ENCODE peak calls at places on chromosomes 6 and 20, in six cellular contexts. F is heart right ventricle, T is fibroblast of lung, P is BE2C, N is cardiac fibroblast, O is choroid plexus epithelial cell. I is an unnamed sample.

GRCh38 chr6:73354389-73354651 is 244 bp upstream of the DPPA5 start:
- DNase-seq in F (no peak), T (no peak), P (no peak), N (no peak), O (no peak), I (no peak)

GRCh38 chr6:137581019-137581707 is 87.0 kb upstream of the OLIG3 start:
- DNase-seq in F (no peak), T (no peak), P (no peak), N (no peak), O (no peak), I (no peak)

GRCh38 chr20:49880177-49880576 is 35.2 kb downstream of the SPATA2 start:
- DNase-seq in F (no peak), T (peak), P (no peak), N (peak), O (peak), I (no peak)

GRCh38 chr6:150183105-150183504 is 40.3 kb downstream of the PPP1R14C start:
- DNase-seq in F (no peak), T (no peak), P (no peak), N (no peak), O (no peak), I (no peak)

GRCh38 chr6:4518506-4518905 is 257.7 kb upstream of the CDYL start:
- DNase-seq in F (no peak), T (peak), P (no peak), N (peak), O (peak), I (peak)

GRCh38 chr20:17843246-17844132 is 125.1 kb downstream of the SNX5 start:
- DNase-seq in F (peak), T (peak), P (no peak), N (peak), O (peak), I (peak)

GRCh38 chr20:59055302-59055701 is 12.7 kb upstream of the PRELID3B start:
- DNase-seq in F (no peak), T (peak), P (no peak), N (peak), O (peak), I (peak)

GRCh38 chr20:63100401-63100925 is 93.7 kb upstream of the BHLHE23 start:
- DNase-seq in F (peak), T (no peak), P (peak), N (no peak), O (no peak), I (no peak)

GRCh38 chr6:133837801-133838349 is 51.0 kb upstream of the TCF21 start:
- DNase-seq in F (peak), T (no peak), P (peak), N (peak), O (peak), I (peak)

GRCh38 chr6:111199935-111200822 is 112.9 kb downstream of the SLC16A10 start:
- DNase-seq in F (no peak), T (no peak), P (no peak), N (no peak), O (no peak), I (no peak)

GRCh38 chr20:18001131-18001921 is 32.5 kb downstream of the MGME1 start:
- DNase-seq in F (peak), T (peak), P (no peak), N (peak), O (peak), I (peak)

GRCh38 chr6:84227044-84227433 is 404 bp downstream of the CEP162 start:
- DNase-seq in F (no peak), T (no peak), P (no peak), N (no peak), O (no peak), I (no peak)

GRCh38 chr6:99609839-99610489 is 3.3 kb downstream of the PRDM13 start:
- DNase-seq in F (no peak), T (no peak), P (no peak), N (no peak), O (no peak), I (no peak)

GRCh38 chr6:25942561-25943147 is 12.2 kb upstream of the SLC17A2 start:
- DNase-seq in F (no peak), T (peak), P (no peak), N (peak), O (peak), I (peak)

GRCh38 chr6:139979021-139979721 is 604.7 kb upstream of the CITED2 start:
- DNase-seq in F (peak), T (no peak), P (no peak), N (no peak), O (no peak), I (no peak)

GRCh38 chr6:6858533-6858982 is 249.2 kb upstream of the RREB1 start:
- DNase-seq in F (no peak), T (no peak), P (no peak), N (no peak), O (no peak), I (no peak)

DNA sequence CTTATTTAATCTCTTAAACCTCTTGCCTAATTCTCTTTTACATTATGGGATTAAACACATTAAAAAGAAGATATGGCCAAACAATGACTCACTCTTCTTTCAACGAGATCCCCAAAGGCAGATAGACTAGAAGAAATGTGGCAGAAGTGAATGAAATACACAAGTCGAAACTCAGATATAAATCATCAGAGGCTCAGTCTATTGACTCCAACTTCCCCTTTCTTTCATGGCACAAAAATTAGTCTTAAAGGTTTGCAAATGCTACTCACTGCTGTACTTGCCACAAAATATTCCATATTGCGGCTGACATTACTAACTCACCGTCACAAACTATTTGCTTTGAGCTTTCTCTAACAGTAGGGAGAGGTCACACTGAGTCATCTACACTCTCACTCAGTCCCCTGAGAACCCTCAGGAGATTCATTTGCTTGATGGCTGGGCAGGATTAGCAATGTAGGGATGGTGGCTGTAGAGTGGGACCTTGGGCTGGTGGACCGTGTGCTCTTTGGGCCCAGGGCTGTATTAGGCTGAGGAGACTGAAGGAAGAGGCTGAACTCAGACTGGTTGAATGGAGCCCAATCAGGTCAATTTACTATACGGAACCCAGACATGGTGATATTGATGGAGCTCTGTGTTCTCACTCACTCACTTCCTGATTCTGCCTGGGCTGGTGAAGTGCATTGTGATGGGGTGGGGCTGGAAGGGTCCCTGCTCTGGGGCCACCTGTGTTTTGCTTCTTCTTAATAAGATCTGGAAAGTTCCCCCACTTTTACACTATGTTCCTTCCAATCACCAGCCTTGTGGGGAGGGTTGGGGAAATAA is 42.8 kb upstream of the UBR2 start:
- DNase-seq in F (no peak), T (peak), P (no peak), N (no peak), O (peak), I (peak)
- TF ChIP-seq CTCF in F (no peak), T (no peak), P (no peak), N (no peak), O (no peak), I (no peak)

DNA sequence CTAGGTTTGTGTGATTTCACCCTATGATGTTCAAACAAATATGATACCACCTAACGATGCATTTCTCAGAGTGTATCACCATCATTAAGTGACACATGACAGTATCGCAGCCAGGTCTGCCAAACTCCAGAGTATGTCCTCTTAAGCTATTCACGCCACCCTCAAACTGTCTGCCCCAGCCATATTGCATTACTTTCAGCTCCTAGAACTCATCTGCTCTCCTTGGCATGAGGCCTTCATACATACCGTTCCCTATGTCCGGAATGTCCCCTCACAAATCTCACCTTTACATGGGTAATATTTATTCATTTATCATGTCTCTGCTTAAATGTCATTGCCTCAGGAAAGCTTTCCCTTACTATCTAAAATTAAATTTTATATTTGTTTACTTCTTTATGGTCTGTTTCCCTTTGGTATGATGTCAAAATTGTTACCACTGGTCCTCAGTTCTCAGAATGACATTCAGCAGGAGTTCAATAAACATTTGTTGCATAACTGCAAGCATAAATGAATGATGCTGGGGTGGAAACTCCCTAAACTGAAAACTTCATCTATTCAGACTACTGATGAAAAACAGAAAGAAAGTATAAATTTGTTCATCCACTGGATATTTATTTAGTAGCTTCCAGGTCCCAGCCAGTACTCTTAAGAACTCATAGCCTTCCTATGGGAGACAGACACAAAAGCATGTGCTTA is 3.2 kb downstream of the SESN1 start:
- DNase-seq in F (no peak), T (no peak), P (no peak), N (no peak), O (peak), I (no peak)
- H3K4me3 ChIP-seq in F (peak), T (no peak), P (no peak), N (no peak), O (no peak), I (no peak)

GRCh38 chr6:3147914-3148757 is 9.2 kb downstream of the TUBB2A start:
- DNase-seq in F (no peak), T (no peak), P (no peak), N (no peak), O (no peak), I (no peak)
- TF ChIP-seq CTCF in F (no peak), T (no peak), P (peak), N (no peak), O (peak), I (peak)

GRCh38 chr6:77764364-77764763 is 111.5 kb downstream of the MEI4 start:
- DNase-seq in F (no peak), T (no peak), P (no peak), N (no peak), O (no peak), I (no peak)

GRCh38 chr6:77762386-77762785 is 109.5 kb downstream of the MEI4 start:
- DNase-seq in F (no peak), T (no peak), P (no peak), N (no peak), O (no peak), I (no peak)

DNA sequence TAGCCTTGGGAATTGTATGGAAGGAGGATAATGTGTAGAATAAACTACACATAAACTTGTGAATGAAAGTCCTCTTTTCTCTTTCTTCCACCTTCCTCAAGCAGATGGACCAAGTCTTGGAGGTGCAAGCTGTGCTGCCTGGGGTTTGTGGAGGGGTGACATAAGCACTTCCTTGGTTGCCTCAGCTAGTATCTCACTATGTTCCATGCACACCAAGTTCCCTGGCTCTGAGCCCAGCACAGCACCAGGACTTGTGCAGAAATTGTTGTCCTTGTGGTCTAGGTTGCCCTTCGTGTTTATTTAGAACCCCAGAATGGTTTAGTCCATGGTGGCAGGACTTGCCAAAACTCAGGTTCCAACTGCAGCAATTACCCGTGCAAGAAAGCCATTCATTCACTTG is 110.3 kb downstream of the MEI4 start:
- DNase-seq in F (no peak), T (no peak), P (no peak), N (no peak), O (no peak), I (no peak)
- H3K4me3 ChIP-seq in F (no peak), T (no peak), P (no peak), N (no peak), O (no peak), I (no peak)

GRCh38 chr6:28896505-28897392 is 27.0 kb downstream of the TRIM27 start:
- DNase-seq in F (peak), T (peak), P (peak), N (peak), O (peak), I (peak)
- TF ChIP-seq CTCF in F (no peak), T (peak), P (peak), N (peak), O (peak), I (peak)

DNA sequence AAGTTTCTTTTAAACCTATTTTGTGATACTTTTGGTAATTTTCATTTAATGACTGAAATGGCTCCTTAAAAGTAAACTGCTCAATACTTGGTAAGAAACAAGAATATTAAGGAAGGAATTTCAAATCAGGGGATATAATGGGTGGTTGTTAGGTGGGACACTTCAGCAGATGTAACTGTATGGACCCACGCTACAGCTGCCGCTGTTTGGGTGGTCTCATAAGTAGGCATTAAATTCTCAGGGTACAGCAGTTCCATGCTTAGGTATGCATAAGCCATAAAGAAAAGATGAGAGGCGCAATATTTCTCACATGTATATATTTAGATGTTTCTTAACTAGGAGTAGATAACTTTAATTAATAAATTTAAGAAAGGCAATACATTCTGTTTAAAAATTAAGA is 35.0 kb downstream of the COL19A1 start:
- DNase-seq in F (no peak), T (no peak), P (no peak), N (no peak), O (no peak), I (no peak)
- H3K4me3 ChIP-seq in F (no peak), T (no peak), P (no peak), N (no peak), O (no peak), I (no peak)

GRCh38 chr6:94254689-94255088 is 835.3 kb upstream of the EPHA7 start:
- DNase-seq in F (no peak), T (peak), P (no peak), N (peak), O (peak), I (peak)
- TF ChIP-seq CTCF in F (no peak), T (no peak), P (peak), N (peak), O (peak), I (peak)

GRCh38 chr6:39812853-39813533 is 20.8 kb downstream of the DAAM2 start:
- DNase-seq in F (no peak), T (peak), P (no peak), N (peak), O (peak), I (peak)
- H3K4me3 ChIP-seq in F (no peak), T (no peak), P (no peak), N (no peak), O (no peak), I (no peak)

GRCh38 chr6:33490198-33490597 is 35.8 kb downstream of the ZBTB9 start:
- DNase-seq in F (no peak), T (no peak), P (no peak), N (no peak), O (no peak), I (no peak)

GRCh38 chr6:33492093-33492492 is 37.7 kb downstream of the ZBTB9 start:
- DNase-seq in F (no peak), T (no peak), P (no peak), N (no peak), O (no peak), I (no peak)

DNA sequence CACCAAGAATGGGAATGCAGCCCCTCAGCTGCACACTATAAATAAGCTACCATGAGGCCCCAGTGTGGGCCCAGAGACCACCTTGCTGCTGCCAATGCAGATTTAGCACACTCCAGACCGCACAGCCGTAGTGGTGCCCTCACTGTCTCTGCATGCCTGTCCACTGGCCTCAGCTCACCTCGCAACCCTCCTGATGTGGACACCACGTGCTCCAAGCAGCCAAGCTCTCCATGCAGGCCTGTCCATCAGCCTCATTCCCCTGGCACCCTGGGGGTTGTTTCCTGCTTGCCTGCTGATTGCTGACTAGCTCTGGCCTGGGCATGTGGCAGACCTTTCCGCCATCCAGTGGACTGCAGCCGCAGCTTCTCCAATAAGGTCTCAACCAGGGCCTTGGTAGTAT is 36.2 kb downstream of the ZBTB9 start:
- DNase-seq in F (peak), T (no peak), P (no peak), N (no peak), O (peak), I (no peak)
- TF ChIP-seq CTCF in F (no peak), T (no peak), P (no peak), N (no peak), O (no peak), I (no peak)

GRCh38 chr6:159056432-159056831 is 11.6 kb upstream of the TAGAP start:
- DNase-seq in F (no peak), T (no peak), P (no peak), N (no peak), O (no peak), I (no peak)

GRCh38 chr6:159056941-159057340 is 12.2 kb upstream of the TAGAP start:
- DNase-seq in F (no peak), T (no peak), P (no peak), N (no peak), O (no peak), I (no peak)

GRCh38 chr6:159053781-159054398 is 9.1 kb upstream of the TAGAP start:
- DNase-seq in F (no peak), T (no peak), P (no peak), N (no peak), O (no peak), I (no peak)

GRCh38 chr6:159059099-159059498 is 14.3 kb upstream of the TAGAP start:
- DNase-seq in F (no peak), T (no peak), P (no peak), N (no peak), O (no peak), I (no peak)

DNA sequence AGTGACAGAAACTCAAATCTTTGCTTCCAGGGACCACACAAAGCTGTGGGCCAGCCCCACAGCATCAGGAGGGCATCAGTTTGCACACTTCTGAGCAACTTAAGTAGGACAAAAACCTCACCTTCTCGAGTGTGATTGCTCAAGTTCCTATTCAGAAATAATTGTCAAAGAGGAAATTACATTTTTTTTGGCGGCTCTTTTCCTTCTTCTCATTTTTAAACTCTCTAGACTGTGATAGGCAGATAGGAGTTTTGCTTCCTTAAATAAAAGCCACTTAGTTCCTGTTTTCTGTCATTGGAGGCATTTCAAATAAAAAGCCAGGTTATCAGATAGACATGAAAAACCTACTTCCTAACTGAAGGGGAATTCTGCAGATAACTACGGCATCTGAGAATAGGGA is 11.2 kb upstream of the TAGAP start:
- DNase-seq in F (no peak), T (no peak), P (no peak), N (no peak), O (no peak), I (no peak)
- H3K4me3 ChIP-seq in F (no peak), T (no peak), P (no peak), N (no peak), O (no peak), I (no peak)

I was measured in fibroblast of mammary gland.